ENCODE peak calls at places on chromosome 20, in seven cellular contexts. F is GDM1; H is COR-L47; N is activated naive CD4-positive, alpha-beta T cell treated with anti-CD3 and anti-CD28 coated beads for 36 hours; T is GM12865; I is AG04450; L is hippocampal formation. C is an unnamed sample.

GRCh38 chr20:59047938-59048680 is 5.5 kb upstream of the PRELID3B start:
- DNase-seq in L (no peak), T (no peak), H (no peak), I (no peak), F (no peak), N (no peak), C (no peak)

GRCh38 chr20:38304845-38305447 is 990 bp downstream of the BPI start:
- DNase-seq in I (no peak), F (peak), H (no peak), L (no peak), T (peak), N (peak), C (peak)

GRCh38 chr20:46087161-46087560 is 2.6 kb downstream of the NCOA5 start:
- DNase-seq in T (no peak), H (peak), F (no peak), L (peak), N (no peak), I (no peak), C (peak)

GRCh38 chr20:7500362-7500761 is 439.9 kb downstream of the HAO1 start:
- DNase-seq in I (no peak), N (no peak), F (no peak), H (no peak), L (no peak), T (no peak), C (no peak)

GRCh38 chr20:63886054-63886419 is 8.9 kb upstream of the DNAJC5 start:
- DNase-seq in I (no peak), H (no peak), F (no peak), T (no peak), N (no peak), L (no peak), C (no peak)

GRCh38 chr20:1291191-1291741 is 25.2 kb downstream of the SNPH start:
- DNase-seq in N (no peak), F (no peak), H (peak), I (no peak), T (no peak), L (peak), C (no peak)

GRCh38 chr20:37845261-37845681 is 57.7 kb upstream of the VSTM2L start:
- DNase-seq in F (no peak), L (no peak), H (peak), T (no peak), N (no peak), I (no peak), C (no peak)

GRCh38 chr20:63625771-63626423 is 1.0 kb downstream of the GMEB2 start:
- DNase-seq in F (no peak), T (peak), H (no peak), L (no peak), N (peak), I (no peak), C (peak)

GRCh38 chr20:5643936-5644335 is 106.3 kb upstream of the SHLD1 start:
- DNase-seq in L (no peak), T (no peak), F (no peak), I (no peak), N (no peak), H (no peak), C (no peak)

GRCh38 chr20:20217626-20218025 is 150.3 kb upstream of the INSM1 start:
- DNase-seq in H (no peak), F (no peak), L (no peak), N (no peak), I (no peak), T (no peak), C (no peak)

GRCh38 chr20:48051810-48052491 is 266.7 kb upstream of the SULF2 start:
- DNase-seq in N (no peak), L (no peak), F (no peak), H (peak), I (no peak), T (no peak), C (no peak)

GRCh38 chr20:52454660-52455059 is 263.1 kb upstream of the ZFP64 start:
- DNase-seq in T (no peak), I (peak), F (no peak), N (no peak), L (no peak), H (no peak), C (no peak)

GRCh38 chr20:64105846-64106434 is 1.4 kb downstream of the NPBWR2 start:
- DNase-seq in F (no peak), T (no peak), I (no peak), N (no peak), L (no peak), H (no peak), C (no peak)

GRCh38 chr20:59571591-59572314 is 32.6 kb upstream of the PHACTR3 start:
- DNase-seq in T (peak), N (peak), L (peak), H (peak), F (no peak), I (peak), C (peak)